ENCODE peak calls at places on chromosomes 11 and 22, in nine cellular contexts. V is HEK293T; H is stimulated activated CD8-positive, alpha-beta memory T cell treated with anti-CD3 and anti-CD28 coated beads, Interleukin-12 subunit alpha, Interleukin-12 subunit beta, amount 100 ng/mL, for 4 hours; R is pancreas; B is astrocyte; L is AG10803; T is NCI-H2171 treated with DMSO at 0.1 percent for 48 hours; G is NCI-H345; Y is T-helper 2 cell. S is an unnamed sample.

GRCh38 chr22:44287121-44287693 is 25.5 kb downstream of the SHISAL1 start:
- DNase-seq in V (no peak), G (no peak), T (no peak), L (peak), Y (no peak), R (no peak), B (no peak), H (no peak), S (no peak)

GRCh38 chr22:35470903-35471321 is 69.7 kb upstream of the RASD2 start:
- DNase-seq in V (no peak), H (no peak), L (no peak), G (no peak), R (no peak), T (no peak), B (peak), Y (no peak), S (no peak)

GRCh38 chr11:112881461-112881860 is 79.8 kb upstream of the NCAM1 start:
- DNase-seq in B (peak), G (no peak), H (no peak), V (no peak), L (peak), Y (no peak), R (peak), T (peak), S (no peak)

GRCh38 chr22:39773976-39774539 is 119.5 kb downstream of the ENTHD1 start:
- DNase-seq in T (no peak), V (no peak), B (no peak), L (no peak), Y (no peak), H (no peak), G (no peak), R (no peak), S (no peak)

GRCh38 chr11:40186401-40187091 is 1272.9 kb downstream of the LRRC4C start:
- DNase-seq in T (no peak), Y (no peak), H (no peak), G (peak), R (no peak), B (no peak), V (no peak), L (no peak), S (no peak)

GRCh38 chr11:32333335-32333991 is 101.9 kb downstream of the WT1 start:
- DNase-seq in V (no peak), G (no peak), T (no peak), Y (no peak), R (peak), H (no peak), L (peak), B (peak), S (no peak)

GRCh38 chr11:2721163-2721935 is 21.6 kb upstream of the KCNQ1OT1 start:
- DNase-seq in T (no peak), R (no peak), V (no peak), L (no peak), Y (no peak), G (no peak), H (no peak), B (no peak), S (no peak)

GRCh38 chr11:13679768-13680167 is 11.3 kb downstream of the FAR1 start:
- DNase-seq in B (no peak), H (no peak), Y (no peak), G (no peak), L (no peak), R (no peak), V (no peak), T (no peak), S (no peak)

GRCh38 chr11:128463386-128463829 is 124.0 kb downstream of the ETS1 start:
- DNase-seq in H (no peak), G (no peak), B (peak), V (no peak), R (no peak), L (peak), Y (no peak), T (no peak), S (no peak)

GRCh38 chr11:26698224-26698623 is 23.6 kb downstream of the SLC5A12 start:
- DNase-seq in L (no peak), R (no peak), T (no peak), Y (no peak), V (no peak), G (no peak), H (no peak), B (no peak), S (no peak)

GRCh38 chr11:70135142-70136132 is 57.3 kb downstream of the ANO1 start:
- DNase-seq in G (no peak), H (no peak), T (peak), L (peak), Y (no peak), B (no peak), V (no peak), R (no peak), S (no peak)

GRCh38 chr11:846496-847098 is 3.9 kb downstream of the TSPAN4 start:
- DNase-seq in Y (no peak), T (no peak), R (no peak), H (no peak), V (no peak), G (no peak), B (no peak), L (peak), S (no peak)

GRCh38 chr11:121696177-121696863 is 243.6 kb upstream of the SORL1-AS1 start:
- DNase-seq in Y (no peak), B (peak), G (no peak), R (peak), V (no peak), T (no peak), H (no peak), L (no peak), S (no peak)

GRCh38 chr11:44318369-44318768 is 8.4 kb upstream of the ALX4 start:
- DNase-seq in B (no peak), G (no peak), H (no peak), L (no peak), T (no peak), Y (no peak), V (no peak), R (no peak), S (no peak)

GRCh38 chr11:3123316-3123715 is 41.8 kb downstream of the OSBPL5 start:
- DNase-seq in B (peak), R (no peak), V (no peak), Y (no peak), G (peak), H (no peak), T (peak), L (peak), S (no peak)

GRCh38 chr22:23826510-23827350 is 12.1 kb downstream of the DERL3 start:
- DNase-seq in L (peak), H (no peak), G (no peak), V (no peak), B (no peak), Y (no peak), R (no peak), T (peak), S (no peak)

GRCh38 chr11:37952035-37952434 is 1354.0 kb upstream of the RAG2 start:
- DNase-seq in B (no peak), H (no peak), Y (no peak), R (no peak), L (no peak), T (no peak), V (no peak), G (no peak), S (no peak)

GRCh38 chr11:10540546-10540914 is 457 bp downstream of the RNF141 start:
- DNase-seq in T (no peak), H (no peak), V (peak), Y (no peak), B (peak), G (peak), L (peak), R (peak), S (no peak)

GRCh38 chr11:15621565-15621964 is 506.8 kb downstream of the INSC start:
- DNase-seq in T (no peak), B (no peak), V (no peak), G (no peak), R (no peak), Y (no peak), H (no peak), L (no peak), S (no peak)

GRCh38 chr22:36873614-36874308 is 13.0 kb downstream of the NCF4 start:
- DNase-seq in T (peak), V (peak), B (peak), H (no peak), R (peak), Y (no peak), L (peak), G (no peak), S (no peak)

GRCh38 chr11:101880208-101880607 is 34.6 kb upstream of the CEP126 start:
- DNase-seq in Y (no peak), R (no peak), V (peak), B (peak), T (peak), L (peak), G (peak), H (no peak), S (no peak)

GRCh38 chr11:34348919-34349318 is 8.9 kb downstream of the ABTB2 start:
- DNase-seq in R (no peak), L (peak), H (no peak), Y (no peak), B (no peak), V (no peak), G (no peak), T (no peak), S (no peak)

GRCh38 chr22:46390652-46391301 is 55.3 kb downstream of the TRMU start:
- DNase-seq in B (peak), H (no peak), G (no peak), V (peak), R (peak), L (peak), Y (no peak), T (peak), S (no peak)

GRCh38 chr11:133078591-133079179 is 453.6 kb downstream of the OPCML start:
- DNase-seq in V (peak), L (peak), T (peak), B (no peak), R (no peak), Y (no peak), G (peak), H (no peak), S (no peak)

GRCh38 chr11:45423036-45423435 is 136.9 kb upstream of the SYT13 start:
- DNase-seq in Y (no peak), L (peak), R (no peak), B (no peak), H (no peak), T (no peak), G (no peak), V (no peak), S (no peak)

GRCh38 chr22:50252081-50253045 is 1.3 kb upstream of the HDAC10 start:
- DNase-seq in T (peak), Y (peak), V (peak), B (no peak), G (peak), R (peak), L (peak), H (peak), S (peak)

GRCh38 chr22:44359496-44360110 is 46.9 kb upstream of the SHISAL1 start:
- DNase-seq in R (no peak), T (no peak), Y (no peak), B (no peak), L (no peak), V (no peak), H (no peak), G (no peak), S (no peak)

GRCh38 chr22:25650834-25651233 is 86.4 kb downstream of the GRK3 start:
- DNase-seq in T (no peak), H (no peak), B (no peak), G (no peak), Y (no peak), R (no peak), L (no peak), V (no peak), S (no peak)

GRCh38 chr11:70068345-70068744 is 9.8 kb upstream of the ANO1 start:
- DNase-seq in T (no peak), B (no peak), G (no peak), R (no peak), L (no peak), H (no peak), V (no peak), Y (no peak), S (no peak)

S was measured in natural killer cell.